ENCODE peak calls at places on chromosomes 2 and 18, in four cellular contexts. One of them, this sample, is unnamed.

GRCh38 chr2:239819091-239819973 is 205.8 kb downstream of the NDUFA10 start:
- DNase-seq in GM12878: no peak
- DNase-seq in K562: no peak
- DNase-seq in HepG2: no peak
- DNase-seq in this sample: no peak

GRCh38 chr2:26000561-26001211 is 18.4 kb upstream of the KIF3C start:
- DNase-seq in GM12878: no peak
- DNase-seq in K562: no peak
- DNase-seq in HepG2: peak
- DNase-seq in this sample: no peak

GRCh38 chr18:12238861-12239260 is 15.3 kb upstream of the CIDEA start:
- DNase-seq in GM12878: no peak
- DNase-seq in K562: no peak
- DNase-seq in HepG2: no peak
- DNase-seq in this sample: no peak

GRCh38 chr18:6401687-6402086 is 13.0 kb downstream of the L3MBTL4 start:
- DNase-seq in GM12878: no peak
- DNase-seq in K562: no peak
- DNase-seq in HepG2: no peak
- DNase-seq in this sample: no peak

GRCh38 chr18:79647307-79647706 is 32.3 kb upstream of the CTDP1 start:
- DNase-seq in GM12878: no peak
- DNase-seq in K562: no peak
- DNase-seq in HepG2: no peak
- DNase-seq in this sample: no peak

GRCh38 chr2:238816296-238816695 is 31.6 kb upstream of the TWIST2 start:
- DNase-seq in GM12878: no peak
- DNase-seq in K562: no peak
- DNase-seq in HepG2: no peak
- DNase-seq in this sample: no peak

GRCh38 chr2:68742638-68743037 is 8.0 kb downstream of the ARHGAP25 start:
- DNase-seq in GM12878: no peak
- DNase-seq in K562: no peak
- DNase-seq in HepG2: no peak
- DNase-seq in this sample: no peak

GRCh38 chr2:239326831-239327535 is 73.8 kb downstream of the HDAC4 start:
- DNase-seq in GM12878: no peak
- DNase-seq in K562: no peak
- DNase-seq in HepG2: no peak
- DNase-seq in this sample: no peak

GRCh38 chr18:23237524-23238151 is 102.4 kb downstream of the CABLES1 start:
- DNase-seq in GM12878: peak
- DNase-seq in K562: peak
- DNase-seq in HepG2: no peak
- DNase-seq in this sample: no peak

GRCh38 chr2:201136889-201137321 is 20.9 kb downstream of the CFLAR start:
- DNase-seq in GM12878: no peak
- DNase-seq in K562: no peak
- DNase-seq in HepG2: no peak
- DNase-seq in this sample: no peak

GRCh38 chr18:13390711-13391110 is 172.2 kb downstream of the LDLRAD4 start:
- DNase-seq in GM12878: no peak
- DNase-seq in K562: no peak
- DNase-seq in HepG2: no peak
- DNase-seq in this sample: no peak

GRCh38 chr18:34923911-34924310 is 117.3 kb upstream of the MAPRE2 start:
- DNase-seq in GM12878: no peak
- DNase-seq in K562: no peak
- DNase-seq in HepG2: no peak
- DNase-seq in this sample: no peak

GRCh38 chr2:203585541-203585940 is 50.4 kb upstream of the RAPH1 start:
- DNase-seq in GM12878: no peak
- DNase-seq in K562: no peak
- DNase-seq in HepG2: no peak
- DNase-seq in this sample: no peak

GRCh38 chr18:28019425-28020108 is 157.4 kb downstream of the CDH2 start:
- DNase-seq in GM12878: no peak
- DNase-seq in K562: no peak
- DNase-seq in HepG2: no peak
- DNase-seq in this sample: no peak

GRCh38 chr2:152407806-152408205 is 72.8 kb downstream of the FMNL2 start:
- DNase-seq in GM12878: no peak
- DNase-seq in K562: no peak
- DNase-seq in HepG2: no peak
- DNase-seq in this sample: no peak

GRCh38 chr18:64330161-64330560 is 181.3 kb upstream of the LINC00305 start:
- DNase-seq in GM12878: no peak
- DNase-seq in K562: no peak
- DNase-seq in HepG2: no peak
- DNase-seq in this sample: no peak

GRCh38 chr2:86087936-86088850 is 17.5 kb downstream of the POLR1A start:
- DNase-seq in GM12878: no peak
- DNase-seq in K562: peak
- DNase-seq in HepG2: no peak
- DNase-seq in this sample: no peak

GRCh38 chr2:16508061-16508851 is 157.4 kb downstream of the CYRIA start:
- DNase-seq in GM12878: no peak
- DNase-seq in K562: peak
- DNase-seq in HepG2: peak
- DNase-seq in this sample: peak

GRCh38 chr2:15306706-15307105 is 254.4 kb downstream of the NBAS start:
- DNase-seq in GM12878: no peak
- DNase-seq in K562: no peak
- DNase-seq in HepG2: no peak
- DNase-seq in this sample: no peak

GRCh38 chr2:40797115-40797514 is 345.2 kb upstream of the SLC8A1 start:
- DNase-seq in GM12878: no peak
- DNase-seq in K562: no peak
- DNase-seq in HepG2: no peak
- DNase-seq in this sample: no peak

GRCh38 chr2:42050350-42051167 is 2.7 kb downstream of the PKDCC start:
- DNase-seq in GM12878: no peak
- DNase-seq in K562: no peak
- DNase-seq in HepG2: no peak
- DNase-seq in this sample: no peak

GRCh38 chr2:121283670-121284245 is 1.2 kb downstream of the TFCP2L1 start:
- DNase-seq in GM12878: no peak
- DNase-seq in K562: no peak
- DNase-seq in HepG2: no peak
- DNase-seq in this sample: no peak

GRCh38 chr18:48312066-48312465 is 97.1 kb downstream of the ZBTB7C start:
- DNase-seq in GM12878: no peak
- DNase-seq in K562: no peak
- DNase-seq in HepG2: no peak
- DNase-seq in this sample: no peak

GRCh38 chr18:79625195-79625923 is 54.2 kb upstream of the CTDP1 start:
- DNase-seq in GM12878: peak
- DNase-seq in K562: no peak
- DNase-seq in HepG2: no peak
- DNase-seq in this sample: no peak

GRCh38 chr2:159050426-159050825 is 82.0 kb downstream of the TANC1 start:
- DNase-seq in GM12878: no peak
- DNase-seq in K562: no peak
- DNase-seq in HepG2: no peak
- DNase-seq in this sample: no peak

GRCh38 chr2:240995041-240995960 is 3.1 kb upstream of the SNED1 start:
- DNase-seq in GM12878: no peak
- DNase-seq in K562: no peak
- DNase-seq in HepG2: no peak
- DNase-seq in this sample: peak

GRCh38 chr2:234309431-234309830 is 187.4 kb downstream of the ARL4C start:
- DNase-seq in GM12878: no peak
- DNase-seq in K562: no peak
- DNase-seq in HepG2: no peak
- DNase-seq in this sample: no peak

GRCh38 chr2:146392191-146392590 is 1452.6 kb upstream of the ACVR2A start:
- DNase-seq in GM12878: no peak
- DNase-seq in K562: no peak
- DNase-seq in HepG2: no peak
- DNase-seq in this sample: no peak

GRCh38 chr18:67794512-67794911 is 278.0 kb upstream of the DSEL start:
- DNase-seq in GM12878: no peak
- DNase-seq in K562: no peak
- DNase-seq in HepG2: no peak
- DNase-seq in this sample: no peak

GRCh38 chr18:21064347-21064746 is 47.3 kb downstream of the ROCK1 start:
- DNase-seq in GM12878: no peak
- DNase-seq in K562: no peak
- DNase-seq in HepG2: no peak
- DNase-seq in this sample: no peak

GRCh38 chr18:76691800-76692199 is 130.6 kb upstream of the ZNF236 start:
- DNase-seq in GM12878: no peak
- DNase-seq in K562: no peak
- DNase-seq in HepG2: no peak
- DNase-seq in this sample: no peak

GRCh38 chr2:175855236-175855635 is 146.8 kb downstream of the LNPK start:
- DNase-seq in GM12878: no peak
- DNase-seq in K562: no peak
- DNase-seq in HepG2: no peak
- DNase-seq in this sample: no peak

GRCh38 chr2:234137400-234138014 is 87.0 kb downstream of the SPP2 start:
- DNase-seq in GM12878: no peak
- DNase-seq in K562: no peak
- DNase-seq in HepG2: no peak
- DNase-seq in this sample: no peak

GRCh38 chr2:126635281-126635680 is 20.7 kb upstream of the GYPC start:
- DNase-seq in GM12878: no peak
- DNase-seq in K562: no peak
- DNase-seq in HepG2: no peak
- DNase-seq in this sample: peak

GRCh38 chr2:177796644-177797415 is 275.7 kb downstream of the PDE11A start:
- DNase-seq in GM12878: no peak
- DNase-seq in K562: no peak
- DNase-seq in HepG2: no peak
- DNase-seq in this sample: no peak
- TF ChIP-seq BRCA1 in GM12878: no peak
- TF ChIP-seq BRCA1 in K562: no peak
- TF ChIP-seq BRCA1 in HepG2: no peak
- TF ChIP-seq BRCA1 in this sample: no peak

GRCh38 chr2:955829-956731 is 5.4 kb downstream of the SNTG2 start:
- DNase-seq in GM12878: no peak
- DNase-seq in K562: no peak
- DNase-seq in HepG2: no peak
- DNase-seq in this sample: no peak

GRCh38 chr2:953975-954686 is 3.5 kb downstream of the SNTG2 start:
- DNase-seq in GM12878: no peak
- DNase-seq in K562: no peak
- DNase-seq in HepG2: peak
- DNase-seq in this sample: no peak

GRCh38 chr2:953408-953807 is 2.8 kb downstream of the SNTG2 start:
- DNase-seq in GM12878: no peak
- DNase-seq in K562: no peak
- DNase-seq in HepG2: no peak
- DNase-seq in this sample: no peak

GRCh38 chr2:951224-952006 is 766 bp downstream of the SNTG2 start:
- DNase-seq in GM12878: no peak
- DNase-seq in K562: no peak
- DNase-seq in HepG2: no peak
- DNase-seq in this sample: no peak

DNA sequence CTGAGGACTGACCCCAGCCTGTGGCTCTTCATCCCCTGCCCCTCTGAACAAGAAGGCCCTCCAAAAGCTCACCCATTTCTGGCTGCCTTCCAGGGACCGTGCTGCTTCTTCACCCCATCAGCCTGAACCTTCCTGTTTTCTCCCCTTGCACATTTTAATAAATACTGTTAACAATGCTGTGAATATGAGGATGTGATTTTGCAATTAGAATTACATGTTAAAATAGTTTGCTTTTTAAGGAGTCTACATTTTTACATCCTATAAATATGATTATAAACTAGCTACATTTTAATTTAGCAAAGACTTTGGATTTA is 4.0 kb downstream of the SNTG2 start:
- DNase-seq in GM12878: no peak
- DNase-seq in K562: no peak
- DNase-seq in HepG2: no peak
- DNase-seq in this sample: no peak
- TF ChIP-seq BRCA1 in GM12878: no peak
- TF ChIP-seq BRCA1 in K562: no peak
- TF ChIP-seq BRCA1 in HepG2: no peak
- TF ChIP-seq BRCA1 in this sample: no peak

GRCh38 chr2:174602741-174603140 is 5.1 kb upstream of the WIPF1 start:
- DNase-seq in GM12878: no peak
- DNase-seq in K562: no peak
- DNase-seq in HepG2: no peak
- DNase-seq in this sample: no peak

GRCh38 chr2:174600349-174600748 is 2.7 kb upstream of the WIPF1 start:
- DNase-seq in GM12878: no peak
- DNase-seq in K562: no peak
- DNase-seq in HepG2: no peak
- DNase-seq in this sample: no peak

GRCh38 chr2:174596994-174597346 is 634 bp downstream of the WIPF1 start:
- DNase-seq in GM12878: no peak
- DNase-seq in K562: no peak
- DNase-seq in HepG2: no peak
- DNase-seq in this sample: no peak

GRCh38 chr2:174597347-174598047 is at the start of gene WIPF1:
- DNase-seq in GM12878: peak
- DNase-seq in K562: no peak
- DNase-seq in HepG2: no peak
- DNase-seq in this sample: no peak

GRCh38 chr2:174599310-174599941 is 1.8 kb upstream of the WIPF1 start:
- DNase-seq in GM12878: no peak
- DNase-seq in K562: no peak
- DNase-seq in HepG2: no peak
- DNase-seq in this sample: no peak
- TF ChIP-seq BRCA1 in GM12878: no peak
- TF ChIP-seq BRCA1 in K562: no peak
- TF ChIP-seq BRCA1 in HepG2: no peak
- TF ChIP-seq BRCA1 in this sample: no peak

DNA sequence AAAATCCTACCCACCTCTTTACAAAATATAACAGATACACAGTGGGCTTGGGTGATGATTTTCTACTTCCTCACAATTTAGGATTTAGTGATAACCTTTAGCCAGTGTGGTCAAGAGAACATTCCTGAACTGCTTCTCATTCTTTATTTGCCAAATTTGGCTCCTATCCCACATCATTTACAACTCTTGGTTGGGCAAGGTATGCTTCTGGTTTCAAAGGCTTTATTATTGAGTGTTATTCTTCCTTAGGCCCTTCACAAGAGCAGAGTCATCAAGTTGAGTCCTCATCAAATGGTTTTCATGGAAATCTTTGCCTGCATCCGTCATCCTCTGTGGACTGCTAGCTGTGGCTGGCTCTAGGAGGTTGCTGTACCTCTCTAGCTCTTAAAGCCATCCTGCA is 472.0 kb upstream of the ETAA1 start:
- DNase-seq in GM12878: no peak
- DNase-seq in K562: no peak
- DNase-seq in HepG2: no peak
- DNase-seq in this sample: no peak
- TF ChIP-seq BRCA1 in GM12878: no peak
- TF ChIP-seq BRCA1 in K562: no peak
- TF ChIP-seq BRCA1 in HepG2: no peak
- TF ChIP-seq BRCA1 in this sample: no peak

GRCh38 chr2:6510547-6510946 is 355.2 kb downstream of the CMPK2 start:
- DNase-seq in GM12878: no peak
- DNase-seq in K562: no peak
- DNase-seq in HepG2: no peak
- DNase-seq in this sample: no peak
- TF ChIP-seq BRCA1 in GM12878: no peak
- TF ChIP-seq BRCA1 in K562: no peak
- TF ChIP-seq BRCA1 in HepG2: no peak
- TF ChIP-seq BRCA1 in this sample: no peak

GRCh38 chr2:74538881-74539339 is 9.2 kb downstream of the HTRA2 start:
- DNase-seq in GM12878: peak
- DNase-seq in K562: no peak
- DNase-seq in HepG2: no peak
- DNase-seq in this sample: no peak
- TF ChIP-seq BRCA1 in GM12878: no peak
- TF ChIP-seq BRCA1 in K562: no peak
- TF ChIP-seq BRCA1 in HepG2: no peak
- TF ChIP-seq BRCA1 in this sample: no peak

This sample was measured in H1.